ENCODE peak calls at places on chromosomes 1 and 21, in four cellular contexts. M is H1, S is transverse colon, Y is K562. Q is an unnamed sample.

GRCh38 chr1:55611123-55611522 is 396.0 kb upstream of the USP24 start:
- DNase-seq in M (no peak), Y (no peak), S (no peak), Q (no peak)

GRCh38 chr1:158422215-158422614 is 3.8 kb downstream of the OR10K2 start:
- DNase-seq in M (no peak), S (no peak), Y (no peak), Q (no peak)

GRCh38 chr1:223846668-223847007 is 891 bp upstream of the TP53BP2 start:
- DNase-seq in M (no peak), Y (no peak), S (peak), Q (no peak)

GRCh38 chr1:147434926-147435325 is 106.4 kb upstream of the BCL9 start:
- DNase-seq in S (no peak), Y (no peak), M (no peak), Q (no peak)

GRCh38 chr1:233614173-233614742 is 352 bp downstream of the KCNK1 start:
- DNase-seq in S (peak), Y (peak), M (no peak), Q (no peak)

GRCh38 chr21:45525910-45526306 is 16.3 kb downstream of the SLC19A1 start:
- DNase-seq in Y (no peak), M (no peak), S (peak), Q (no peak)

GRCh38 chr1:101128211-101128727 is 102.7 kb upstream of the DPH5 start:
- DNase-seq in S (no peak), Y (peak), M (no peak), Q (no peak)

GRCh38 chr1:12447301-12447700 is 170.7 kb downstream of the DHRS3 start:
- DNase-seq in M (no peak), Y (no peak), S (no peak), Q (no peak)

GRCh38 chr1:169712309-169712631 is 850 bp upstream of the SELL start:
- DNase-seq in S (no peak), Y (no peak), M (no peak), Q (no peak)

GRCh38 chr1:22210176-22210575 is 67.3 kb upstream of the WNT4 start:
- DNase-seq in M (no peak), S (no peak), Y (no peak), Q (no peak)

GRCh38 chr1:22207605-22208264 is 64.8 kb upstream of the WNT4 start:
- DNase-seq in M (no peak), S (no peak), Y (no peak), Q (no peak)

GRCh38 chr1:22210636-22211035 is 67.7 kb upstream of the WNT4 start:
- DNase-seq in S (no peak), M (no peak), Y (no peak), Q (no peak)

GRCh38 chr1:22208265-22208972 is 65.5 kb upstream of the WNT4 start:
- DNase-seq in Y (peak), S (no peak), M (no peak), Q (no peak)

GRCh38 chr1:22208973-22209378 is 66.1 kb upstream of the WNT4 start:
- DNase-seq in Y (no peak), M (no peak), S (no peak), Q (no peak)
- TF ChIP-seq CTCF in Y (no peak), M (no peak), S (no peak), Q (no peak)

GRCh38 chr21:26964379-26964778 is 2.5 kb downstream of the ADAMTS5 start:
- DNase-seq in S (peak), M (no peak), Y (no peak), Q (peak)

GRCh38 chr21:26966360-26966977 is 419 bp downstream of the ADAMTS5 start:
- DNase-seq in Y (no peak), S (no peak), M (no peak), Q (no peak)

GRCh38 chr21:26965567-26966359 is 1.1 kb downstream of the ADAMTS5 start:
- DNase-seq in Y (no peak), S (peak), M (no peak), Q (peak)

GRCh38 chr21:26965091-26965566 is 1.8 kb downstream of the ADAMTS5 start:
- DNase-seq in Y (no peak), S (no peak), M (no peak), Q (peak)

GRCh38 chr21:26966978-26967913 is at the start of gene ADAMTS5:
- DNase-seq in M (no peak), Y (no peak), S (peak), Q (peak)
- TF ChIP-seq POLR2A in M (no peak), Y (no peak), S (peak), Q (no peak)

GRCh38 chr1:116393792-116394191 is 20.7 kb downstream of the ATP1A1 start:
- DNase-seq in M (no peak), Y (no peak), S (no peak), Q (no peak)

GRCh38 chr1:116397728-116398127 is 24.7 kb downstream of the ATP1A1 start:
- DNase-seq in M (no peak), S (no peak), Y (no peak), Q (no peak)

GRCh38 chr1:116393015-116393414 is 20.0 kb downstream of the ATP1A1 start:
- DNase-seq in Y (no peak), M (no peak), S (no peak), Q (no peak)

GRCh38 chr1:116394270-116394669 is 21.2 kb downstream of the ATP1A1 start:
- DNase-seq in M (no peak), S (no peak), Y (no peak), Q (no peak)

GRCh38 chr1:116396769-116397168 is 23.7 kb downstream of the ATP1A1 start:
- DNase-seq in S (no peak), Y (no peak), M (no peak), Q (no peak)
- H3K4me3 ChIP-seq in S (no peak), Y (no peak), M (no peak), Q (no peak)

GRCh38 chr1:34398916-34399275 is 222.2 kb downstream of the C1orf94 start:
- DNase-seq in S (no peak), Y (no peak), M (no peak), Q (no peak)

GRCh38 chr1:34396042-34396441 is 219.3 kb downstream of the C1orf94 start:
- DNase-seq in Y (no peak), M (peak), S (no peak), Q (no peak)

GRCh38 chr1:34400690-34401089 is 224.0 kb downstream of the C1orf94 start:
- DNase-seq in M (no peak), Y (no peak), S (no peak), Q (no peak)

GRCh38 chr1:34403156-34403555 is 226.4 kb downstream of the C1orf94 start:
- DNase-seq in M (no peak), Y (no peak), S (no peak), Q (no peak)

GRCh38 chr1:34398205-34398915 is 221.7 kb downstream of the C1orf94 start:
- DNase-seq in M (no peak), S (no peak), Y (no peak), Q (no peak)
- TF ChIP-seq CTCF in M (no peak), S (no peak), Y (no peak), Q (no peak)

DNA sequence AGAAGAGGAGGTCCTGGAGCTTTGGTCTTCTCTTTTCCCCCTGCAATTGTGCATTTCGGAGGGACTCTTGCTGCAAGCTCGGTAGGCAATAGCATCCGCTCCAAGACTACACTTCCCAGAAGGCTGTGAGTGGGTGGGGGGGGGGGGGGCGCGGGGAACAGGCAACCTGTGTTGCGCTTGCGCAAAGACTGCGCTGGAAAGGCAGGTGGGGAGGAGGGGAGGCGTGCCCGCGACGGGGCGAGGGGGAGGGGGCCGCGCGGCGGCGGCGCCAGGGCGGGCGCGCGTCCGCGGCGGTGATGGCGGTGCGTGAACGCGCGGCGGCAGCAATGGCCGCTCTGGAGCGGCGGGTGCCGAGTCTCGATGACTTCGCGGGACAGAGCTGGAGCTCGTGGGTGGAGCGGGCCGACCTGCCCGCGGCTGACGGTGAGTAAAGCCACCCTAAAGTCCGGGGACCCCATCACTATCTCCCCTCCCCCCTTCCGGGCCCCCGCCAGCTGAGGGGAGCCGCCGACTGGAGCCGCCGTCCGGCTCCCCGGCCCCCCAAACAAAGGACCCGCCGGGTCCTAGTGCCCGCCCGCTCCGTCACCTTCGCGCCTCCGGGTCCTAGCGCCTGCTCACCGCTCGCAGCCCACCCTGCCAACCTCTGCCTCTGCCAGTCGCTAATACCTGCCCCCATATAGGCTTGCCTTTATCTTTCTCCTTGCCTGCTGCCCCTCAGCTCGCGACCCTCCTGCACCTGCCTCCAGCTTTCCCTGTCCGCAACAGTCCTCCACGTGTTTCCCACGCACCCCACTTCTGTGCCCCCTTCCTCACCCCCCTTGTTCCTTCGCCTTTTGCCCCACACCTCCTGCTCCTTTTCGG is at the start of gene ATXN7L2:
- DNase-seq in S (peak), M (no peak), Y (peak), Q (peak)
- TF ChIP-seq POLR2A in S (peak), M (peak), Y (peak), Q (no peak)

DNA sequence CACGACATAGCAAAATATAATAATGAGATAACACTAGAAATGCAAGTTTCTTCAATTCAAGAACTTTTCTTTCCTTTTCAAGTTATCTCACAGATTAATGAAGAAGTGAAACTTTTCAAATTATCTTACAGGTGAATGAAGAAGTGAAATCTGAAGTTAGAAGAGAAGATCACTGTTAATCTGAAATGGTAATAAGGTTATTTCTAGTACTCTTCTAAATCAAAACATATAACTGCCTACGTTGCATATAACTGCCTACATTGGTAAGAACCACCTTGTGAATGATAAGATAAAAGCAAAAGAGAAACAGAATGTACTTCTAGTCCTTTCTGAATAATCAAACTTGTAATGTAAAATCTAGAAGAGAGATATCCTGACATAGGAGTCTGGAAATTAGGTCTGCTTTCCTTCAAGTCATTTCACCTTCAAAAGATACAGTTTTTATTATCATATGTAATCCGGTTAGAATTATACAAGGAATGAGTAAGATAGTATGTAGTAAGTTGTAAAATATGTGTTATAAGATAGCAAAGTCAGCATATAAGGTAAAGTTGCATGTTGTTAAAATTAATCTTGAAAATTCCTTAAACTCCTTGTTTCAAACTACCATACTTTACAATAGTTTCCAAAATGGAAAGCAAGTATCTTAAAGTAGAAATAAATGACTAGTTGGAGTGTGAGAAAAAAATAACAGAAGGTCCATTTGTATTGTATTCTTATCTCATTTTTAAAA is 522.4 kb upstream of the ZRANB2 start:
- DNase-seq in M (no peak), Y (no peak), S (no peak), Q (no peak)
- H3K4me3 ChIP-seq in M (no peak), Y (no peak), S (no peak), Q (no peak)

GRCh38 chr1:145701306-145701862 is 5.8 kb downstream of the PDZK1 start:
- DNase-seq in M (no peak), Y (no peak), S (no peak), Q (peak)
- TF ChIP-seq CTCF in M (no peak), Y (no peak), S (no peak), Q (no peak)

GRCh38 chr1:59064592-59064991 is 232.3 kb upstream of the FGGY start:
- DNase-seq in M (no peak), Y (no peak), S (no peak), Q (no peak)

GRCh38 chr1:59058681-59059441 is 238.0 kb upstream of the FGGY start:
- DNase-seq in Y (no peak), M (no peak), S (no peak), Q (no peak)

GRCh38 chr1:59063501-59063900 is 233.4 kb upstream of the FGGY start:
- DNase-seq in S (no peak), M (no peak), Y (no peak), Q (no peak)

GRCh38 chr1:59062743-59063142 is 234.2 kb upstream of the FGGY start:
- DNase-seq in M (no peak), S (peak), Y (peak), Q (no peak)

DNA sequence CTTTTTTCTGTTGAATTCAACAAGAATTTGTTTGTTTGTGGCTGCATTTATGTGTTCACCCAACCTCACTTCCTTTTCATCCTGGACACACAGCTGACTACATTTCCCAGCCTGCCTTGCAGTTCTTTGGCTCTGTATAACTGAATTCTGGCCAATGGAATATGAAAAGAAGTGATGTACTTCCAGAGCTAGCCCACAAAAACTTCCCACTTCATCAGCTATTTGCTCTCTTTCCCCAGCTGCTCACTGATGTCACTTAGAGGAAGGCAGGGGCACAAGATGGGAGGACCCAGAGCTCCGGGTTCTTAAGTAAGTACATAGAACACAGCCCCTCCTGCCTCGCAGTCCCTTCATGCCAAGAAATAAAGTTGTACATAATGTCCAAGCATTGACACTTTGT is 235.0 kb upstream of the FGGY start:
- DNase-seq in M (no peak), S (peak), Y (no peak), Q (peak)
- TF ChIP-seq POLR2A in M (no peak), S (peak), Y (no peak), Q (no peak)

Q was measured in lower leg skin.